ENCODE peak calls at places on chromosome 4, in ten cellular contexts. M is fibroblast of villous mesenchyme, A is cardiac muscle cell, Z is fibroblast of lung, E is mammary epithelial cell, R is uterus, S is BJ, H is A673, T is IMR-90, Y is SK-N-SH. O is an unnamed sample.

GRCh38 chr4:105944535-105944934 is 49.3 kb downstream of the NPNT start:
- DNase-seq in S (peak), M (peak), R (no peak), T (peak), Y (no peak), Z (peak), H (peak), E (no peak), A (peak), O (peak)

GRCh38 chr4:77010841-77011354 is 61.3 kb downstream of the SEPTIN11 start:
- DNase-seq in M (peak), R (no peak), E (peak), Z (peak), S (no peak), Y (no peak), H (peak), T (peak), A (peak), O (peak)

GRCh38 chr4:112739442-112739841 is 102.5 kb downstream of the LARP7 start:
- DNase-seq in M (no peak), S (no peak), A (no peak), Y (no peak), T (no peak), R (no peak), E (no peak), H (peak), Z (no peak), O (no peak)

GRCh38 chr4:36348403-36348938 is 67.1 kb downstream of the DTHD1 start:
- DNase-seq in M (no peak), Y (no peak), R (no peak), A (no peak), E (no peak), H (no peak), T (no peak), Z (no peak), S (no peak), O (no peak)

GRCh38 chr4:65467280-65467679 is 203.0 kb downstream of the EPHA5 start:
- DNase-seq in H (no peak), R (no peak), Z (no peak), A (no peak), T (no peak), Y (no peak), M (no peak), S (no peak), E (peak), O (no peak)

GRCh38 chr4:142404191-142404611 is 441.9 kb downstream of the INPP4B start:
- DNase-seq in M (peak), H (peak), A (peak), T (peak), Z (peak), E (peak), Y (no peak), R (peak), S (no peak), O (peak)

GRCh38 chr4:186068581-186069402 is at the start of gene TLR3:
- DNase-seq in H (peak), S (no peak), R (no peak), T (peak), E (peak), M (peak), Y (no peak), Z (peak), A (peak), O (peak)

GRCh38 chr4:113141901-113142346 is 92.5 kb downstream of the ANK2 start:
- DNase-seq in Y (no peak), R (no peak), S (peak), H (no peak), A (peak), M (peak), Z (peak), E (peak), T (peak), O (peak)

GRCh38 chr4:56958111-56958517 is 19.3 kb downstream of the NOA1 start:
- DNase-seq in H (peak), E (peak), Y (no peak), Z (peak), S (peak), M (peak), A (peak), T (peak), R (peak), O (peak)

GRCh38 chr4:152935661-152936445 is at the start of gene FHDC1:
- DNase-seq in Z (peak), S (no peak), R (no peak), H (no peak), A (no peak), Y (peak), E (peak), M (no peak), T (no peak), O (no peak)

GRCh38 chr4:19429684-19430083 is 822.0 kb upstream of the SLIT2 start:
- DNase-seq in Z (no peak), A (no peak), T (no peak), S (no peak), Y (no peak), R (no peak), E (no peak), M (no peak), H (no peak), O (no peak)

GRCh38 chr4:43782391-43782790 is 666.2 kb downstream of the KCTD8 start:
- DNase-seq in T (no peak), Z (peak), E (no peak), Y (no peak), S (no peak), M (no peak), A (no peak), H (no peak), R (no peak), O (no peak)

DNA sequence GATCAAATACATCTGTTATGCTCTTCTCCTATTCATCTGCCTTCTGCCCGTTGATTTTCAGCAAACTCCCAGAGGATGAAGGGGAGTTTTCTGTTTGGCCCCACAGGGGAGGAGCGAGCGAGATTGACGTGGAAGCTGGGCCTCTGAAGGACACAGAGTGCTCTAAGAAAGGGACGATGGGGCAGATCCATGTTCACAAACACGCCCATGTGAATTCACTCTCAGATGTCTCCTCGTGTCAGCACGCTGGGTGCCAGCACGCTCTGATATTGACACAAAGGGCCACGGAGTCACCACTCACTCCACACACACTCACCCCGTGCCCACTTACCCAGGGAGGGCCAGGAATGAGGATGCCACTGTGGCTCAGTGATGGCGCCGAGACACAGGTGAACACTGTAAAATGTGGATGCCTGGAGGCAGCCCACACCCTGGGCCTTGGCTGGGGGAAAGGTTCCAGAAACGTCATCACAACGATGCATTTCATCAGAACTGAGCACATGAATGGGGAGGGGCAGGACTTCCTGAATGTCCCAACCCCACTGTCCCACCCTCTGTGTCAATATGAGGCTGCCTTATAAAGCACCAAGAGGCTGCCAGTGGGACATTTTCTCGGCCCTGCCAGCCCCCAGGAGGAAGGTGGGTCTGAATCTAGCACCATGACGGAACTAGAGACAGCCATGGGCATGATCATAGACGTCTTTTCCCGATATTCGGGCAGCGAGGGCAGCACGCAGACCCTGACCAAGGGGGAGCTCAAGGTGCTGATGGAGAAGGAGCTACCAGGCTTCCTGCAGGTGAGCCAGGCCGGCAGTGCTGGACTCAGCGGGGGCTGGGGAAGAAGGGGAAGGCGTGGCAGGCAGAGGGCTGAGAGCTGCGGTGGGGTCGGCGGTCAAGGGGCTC is at the start of gene S100P:
- DNase-seq in T (no peak), R (no peak), Y (no peak), S (no peak), M (peak), Z (no peak), E (no peak), H (no peak), A (peak), O (no peak)
- H3K4me3 ChIP-seq in T (no peak), R (no peak), Y (no peak), S (no peak), M (no peak), Z (no peak), E (no peak), H (no peak), A (no peak), O (no peak)

DNA sequence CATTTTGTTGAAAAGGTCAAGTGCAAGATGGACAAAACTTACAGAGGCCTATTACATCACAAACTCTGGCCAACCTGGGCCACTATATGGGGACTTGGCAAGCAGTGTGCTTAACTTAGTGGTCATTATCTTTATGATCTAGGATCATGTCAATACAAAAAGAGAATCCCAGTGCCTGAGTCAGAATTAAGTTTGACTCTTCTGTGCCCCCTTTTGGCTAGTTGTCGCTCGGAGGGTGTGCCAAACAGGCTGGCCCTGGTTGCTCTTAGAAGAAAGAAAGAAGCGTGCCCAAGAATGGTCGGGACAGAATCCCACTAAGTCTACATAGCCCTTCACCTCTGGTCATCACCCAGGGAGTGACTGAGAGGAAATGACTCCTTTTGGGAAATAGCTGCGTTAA is 100.1 kb downstream of the EIF4E start:
- DNase-seq in Z (peak), S (no peak), H (peak), E (peak), T (no peak), A (no peak), M (peak), Y (peak), R (no peak), O (peak)
- TF ChIP-seq CTCF in Z (no peak), S (no peak), H (peak), E (peak), T (no peak), A (no peak), M (peak), Y (peak), R (no peak), O (peak)

GRCh38 chr4:183987529-183987946 is 82.4 kb downstream of the STOX2 start:
- DNase-seq in A (peak), H (peak), M (peak), Y (peak), R (peak), S (peak), E (peak), T (peak), Z (peak), O (peak)
- H3K4me3 ChIP-seq in A (no peak), H (peak), M (peak), Y (peak), R (peak), S (peak), E (peak), T (peak), Z (peak), O (peak)

DNA sequence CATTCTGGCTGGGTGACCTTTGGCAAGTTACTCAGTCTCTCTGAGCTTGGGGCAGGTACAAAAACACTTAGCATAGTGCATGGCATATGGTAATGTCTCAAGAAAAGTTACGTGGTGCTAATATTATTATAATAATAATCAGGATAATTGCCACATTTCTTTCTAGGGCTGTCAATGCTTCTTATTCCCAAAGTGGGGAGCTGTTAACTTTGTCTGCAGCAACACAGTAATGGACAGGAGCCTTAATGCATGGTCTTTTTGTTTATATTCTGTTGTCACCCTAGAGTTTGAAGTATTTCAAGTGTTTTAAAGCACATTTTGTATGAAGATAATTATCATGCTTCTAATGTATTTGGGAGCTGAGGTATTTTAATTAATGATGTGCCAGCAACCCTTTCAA is 121.8 kb downstream of the FHIP1A start:
- DNase-seq in H (no peak), S (no peak), Y (no peak), R (no peak), T (no peak), Z (no peak), A (peak), E (no peak), M (peak), O (no peak)
- TF ChIP-seq CTCF in H (no peak), S (no peak), Y (no peak), R (no peak), T (peak), Z (no peak), A (peak), E (peak), M (peak), O (no peak)

GRCh38 chr4:119730644-119730995 is 102.0 kb upstream of the PDE5A start:
- DNase-seq in M (peak), R (no peak), H (no peak), Z (no peak), A (no peak), E (no peak), Y (no peak), S (no peak), T (peak), O (no peak)
- H3K4me3 ChIP-seq in M (no peak), R (no peak), H (no peak), Z (no peak), A (no peak), E (no peak), Y (no peak), S (no peak), T (no peak), O (no peak)

GRCh38 chr4:181582595-181582994 is 660.6 kb upstream of the TENM3 start:
- DNase-seq in A (no peak), H (peak), Y (peak), S (no peak), R (no peak), T (no peak), M (no peak), E (no peak), Z (no peak), O (no peak)
- TF ChIP-seq CTCF in A (no peak), H (peak), Y (peak), S (no peak), R (no peak), T (no peak), M (no peak), E (no peak), Z (no peak), O (no peak)

DNA sequence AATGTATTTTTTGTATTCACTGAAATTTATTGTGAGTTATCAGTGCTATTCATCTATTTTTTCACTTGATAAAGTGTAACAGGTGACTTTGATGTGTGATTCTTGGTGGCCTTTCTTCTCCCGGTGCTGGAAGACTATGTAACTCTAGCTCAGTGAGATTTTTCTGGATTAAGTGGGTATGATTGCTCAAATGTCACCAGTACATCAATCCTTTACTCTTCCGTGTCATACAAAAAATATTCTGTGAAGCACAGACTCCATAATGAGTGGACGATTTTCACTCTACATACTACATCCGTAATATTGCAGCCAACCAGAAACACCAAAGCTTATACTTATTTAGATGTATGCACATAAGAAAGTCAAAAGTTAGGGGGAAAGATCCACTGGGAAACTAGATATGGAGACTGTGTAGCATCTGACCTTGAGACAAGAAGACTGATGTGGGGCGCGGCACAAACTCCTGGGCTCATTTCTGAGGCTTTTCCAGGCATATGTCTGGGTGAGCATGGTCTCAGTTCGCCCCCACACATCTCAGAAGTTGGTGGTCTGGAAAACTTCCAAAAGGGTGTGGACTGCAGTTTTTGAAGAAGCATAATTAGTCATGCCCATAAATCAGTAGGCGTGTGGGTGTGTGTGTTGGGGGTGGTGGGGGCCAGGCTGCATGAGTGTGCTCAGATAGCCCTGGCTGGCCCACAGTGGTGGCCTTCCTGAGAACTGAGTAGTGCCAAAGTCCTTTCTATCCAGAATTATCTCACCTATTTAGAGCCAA is 53.9 kb upstream of the TENM3 start:
- DNase-seq in E (peak), M (peak), Z (peak), T (peak), Y (no peak), S (peak), A (peak), R (peak), H (peak), O (peak)
- H3K4me3 ChIP-seq in E (no peak), M (no peak), Z (no peak), T (no peak), Y (no peak), S (no peak), A (no peak), R (no peak), H (no peak), O (no peak)

DNA sequence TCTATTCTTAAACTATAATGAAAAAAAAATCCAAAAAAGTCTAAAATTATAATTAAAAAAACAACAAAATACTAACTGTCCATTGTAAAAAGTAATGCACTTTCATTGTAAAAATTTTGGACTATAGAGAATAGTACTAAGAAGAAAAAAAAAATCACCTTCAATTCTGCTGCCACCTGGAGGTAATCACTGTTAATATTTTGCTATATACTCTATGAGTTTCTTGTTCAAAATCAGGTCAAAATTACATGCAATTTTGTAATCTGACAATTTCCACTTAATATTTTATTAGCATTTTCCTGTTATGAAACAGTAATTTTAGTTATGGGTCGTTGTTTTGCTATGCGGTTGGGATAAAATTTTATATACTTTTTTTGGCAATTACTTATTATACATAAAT is 62.0 kb downstream of the HTT start:
- DNase-seq in Y (no peak), M (peak), T (peak), H (peak), S (no peak), Z (no peak), R (no peak), A (peak), E (no peak), O (peak)
- TF ChIP-seq CTCF in Y (peak), M (peak), T (peak), H (peak), S (no peak), Z (no peak), R (no peak), A (peak), E (peak), O (peak)

O was measured in astrocyte of the spinal cord.